ENCODE peak calls at places on chromosome 14, in four cellular contexts. D, X, B and M are unnamed samples.

GRCh38 chr14:61724133-61724532 is 28.8 kb downstream of the HIF1A start:
- DNase-seq in D (no peak), X (no peak), B (no peak), M (no peak)

GRCh38 chr14:23694085-23694975 is 58.2 kb downstream of the DHRS2 start:
- DNase-seq in D (no peak), X (peak), B (peak), M (no peak)

GRCh38 chr14:104877806-104878550 is 12.9 kb downstream of the CEP170B start:
- DNase-seq in D (no peak), X (no peak), B (no peak), M (no peak)

GRCh38 chr14:95941897-95942296 is 65.3 kb downstream of the TUNAR start:
- DNase-seq in D (no peak), X (no peak), B (no peak), M (no peak)

GRCh38 chr14:44339256-44339655 is 167.8 kb downstream of the FSCB start:
- DNase-seq in D (no peak), X (no peak), B (no peak), M (no peak)

GRCh38 chr14:88380405-88380804 is 5.1 kb upstream of the SPATA7 start:
- DNase-seq in D (no peak), X (no peak), B (no peak), M (peak)

GRCh38 chr14:39275395-39275794 is 41.7 kb downstream of the MIA2 start:
- DNase-seq in D (no peak), X (no peak), B (no peak), M (no peak)

GRCh38 chr14:105709281-105710118 is 183.1 kb downstream of the TMEM121 start:
- DNase-seq in D (no peak), X (no peak), B (no peak), M (no peak)

GRCh38 chr14:64423987-64424386 is 35.8 kb downstream of the MTHFD1 start:
- DNase-seq in D (no peak), X (no peak), B (no peak), M (no peak)

GRCh38 chr14:82387699-82388098 is 854.0 kb upstream of the SEL1L start:
- DNase-seq in D (no peak), X (no peak), B (no peak), M (no peak)

GRCh38 chr14:105532735-105533141 is 6.4 kb downstream of the TMEM121 start:
- DNase-seq in D (no peak), X (peak), B (peak), M (peak)

GRCh38 chr14:106694638-106695393 is 1168.4 kb downstream of the TMEM121 start:
- DNase-seq in D (no peak), X (no peak), B (no peak), M (peak)

GRCh38 chr14:35320472-35320871 is 28.3 kb downstream of the PSMA6 start:
- DNase-seq in D (no peak), X (no peak), B (no peak), M (no peak)

GRCh38 chr14:23055621-23056256 is 1.6 kb downstream of the CDH24 start:
- DNase-seq in D (no peak), X (no peak), B (no peak), M (peak)

GRCh38 chr14:53054457-53054856 is 98.7 kb downstream of the DDHD1 start:
- DNase-seq in D (no peak), X (no peak), B (no peak), M (no peak)

GRCh38 chr14:50594577-50595316 is 34.8 kb downstream of the ATL1 start:
- DNase-seq in D (no peak), X (no peak), B (peak), M (no peak)
- TF ChIP-seq USF2 in D (no peak), X (no peak), B (no peak), M (no peak)

GRCh38 chr14:73102806-73103497 is 33.4 kb upstream of the PSEN1 start:
- DNase-seq in D (no peak), X (no peak), B (no peak), M (no peak)
- TF ChIP-seq FOXM1 in D (no peak), X (no peak), B (no peak), M (no peak)

GRCh38 chr14:48027115-48027514 is 351.7 kb upstream of the MDGA2 start:
- DNase-seq in D (no peak), X (no peak), B (no peak), M (no peak)
- TF ChIP-seq USF2 in D (no peak), X (no peak), B (no peak), M (no peak)

GRCh38 chr14:101721111-101721510 is 40.4 kb upstream of the PPP2R5C start:
- DNase-seq in D (no peak), X (no peak), B (no peak), M (no peak)
- TF ChIP-seq FOXM1 in D (no peak), X (no peak), B (no peak), M (no peak)